ENCODE peak calls at places on chromosomes 13 and 19, in eight cellular contexts. Q, M, N, Y, E, O, J and C are unnamed samples.

GRCh38 chr13:74025369-74025768 is 108.8 kb downstream of the KLF12 start:
- DNase-seq in Q (no peak), M (no peak), N (no peak), Y (no peak), E (no peak), O (no peak), J (peak), C (no peak)

GRCh38 chr19:38831142-38831605 is 420 bp downstream of the ECH1 start:
- DNase-seq in Q (peak), M (peak), N (peak), Y (peak), E (no peak), O (peak), J (no peak), C (peak)

GRCh38 chr13:29749401-29750177 is 100.8 kb downstream of the UBL3 start:
- DNase-seq in Q (no peak), M (peak), N (no peak), Y (no peak), E (no peak), O (no peak), J (no peak), C (no peak)

GRCh38 chr13:22082437-22083100 is 411.7 kb downstream of the FGF9 start:
- DNase-seq in Q (no peak), M (no peak), N (no peak), Y (no peak), E (no peak), O (no peak), J (no peak), C (no peak)

GRCh38 chr13:74683411-74683810 is 549.2 kb upstream of the KLF12 start:
- DNase-seq in Q (no peak), M (no peak), N (no peak), Y (peak), E (no peak), O (peak), J (no peak), C (no peak)

GRCh38 chr19:19661675-19662251 is 1.7 kb downstream of the ATP13A1 start:
- DNase-seq in Q (peak), M (no peak), N (no peak), Y (no peak), E (peak), O (peak), J (peak), C (peak)

GRCh38 chr13:48397744-48398143 is 15.2 kb downstream of the LPAR6 start:
- DNase-seq in Q (no peak), M (no peak), N (no peak), Y (no peak), E (no peak), O (peak), J (no peak), C (no peak)

GRCh38 chr13:51277943-51278342 is 55.7 kb downstream of the FAM124A start:
- DNase-seq in Q (no peak), M (no peak), N (no peak), Y (no peak), E (no peak), O (no peak), J (no peak), C (no peak)

GRCh38 chr13:79480954-79481684 is at the start of gene NDFIP2:
- DNase-seq in Q (peak), M (peak), N (peak), Y (peak), E (peak), O (peak), J (peak), C (peak)

GRCh38 chr13:33057019-33057785 is 41.0 kb downstream of the KL start:
- DNase-seq in Q (peak), M (peak), N (peak), Y (no peak), E (no peak), O (peak), J (no peak), C (no peak)

GRCh38 chr19:3453840-3454239 is 26.5 kb downstream of the SMIM24 start:
- DNase-seq in Q (no peak), M (no peak), N (no peak), Y (no peak), E (no peak), O (no peak), J (no peak), C (no peak)

GRCh38 chr19:2122251-2122650 is 25.5 kb downstream of the IZUMO4 start:
- DNase-seq in Q (no peak), M (no peak), N (no peak), Y (no peak), E (no peak), O (no peak), J (no peak), C (no peak)

GRCh38 chr19:2120821-2121220 is 24.1 kb downstream of the IZUMO4 start:
- DNase-seq in Q (no peak), M (no peak), N (no peak), Y (no peak), E (no peak), O (no peak), J (no peak), C (no peak)

GRCh38 chr19:2119916-2120785 is 23.4 kb downstream of the IZUMO4 start:
- DNase-seq in Q (no peak), M (no peak), N (no peak), Y (no peak), E (no peak), O (no peak), J (no peak), C (no peak)

GRCh38 chr19:2122982-2123381 is 26.3 kb downstream of the IZUMO4 start:
- DNase-seq in Q (no peak), M (no peak), N (no peak), Y (no peak), E (no peak), O (no peak), J (no peak), C (no peak)

GRCh38 chr19:2121416-2122051 is 24.8 kb downstream of the IZUMO4 start:
- DNase-seq in Q (no peak), M (no peak), N (no peak), Y (no peak), E (no peak), O (no peak), J (no peak), C (no peak)
- TF ChIP-seq USF2 in Q (no peak), M (no peak), N (no peak), Y (no peak), E (no peak), O (no peak), J (no peak), C (no peak)

DNA sequence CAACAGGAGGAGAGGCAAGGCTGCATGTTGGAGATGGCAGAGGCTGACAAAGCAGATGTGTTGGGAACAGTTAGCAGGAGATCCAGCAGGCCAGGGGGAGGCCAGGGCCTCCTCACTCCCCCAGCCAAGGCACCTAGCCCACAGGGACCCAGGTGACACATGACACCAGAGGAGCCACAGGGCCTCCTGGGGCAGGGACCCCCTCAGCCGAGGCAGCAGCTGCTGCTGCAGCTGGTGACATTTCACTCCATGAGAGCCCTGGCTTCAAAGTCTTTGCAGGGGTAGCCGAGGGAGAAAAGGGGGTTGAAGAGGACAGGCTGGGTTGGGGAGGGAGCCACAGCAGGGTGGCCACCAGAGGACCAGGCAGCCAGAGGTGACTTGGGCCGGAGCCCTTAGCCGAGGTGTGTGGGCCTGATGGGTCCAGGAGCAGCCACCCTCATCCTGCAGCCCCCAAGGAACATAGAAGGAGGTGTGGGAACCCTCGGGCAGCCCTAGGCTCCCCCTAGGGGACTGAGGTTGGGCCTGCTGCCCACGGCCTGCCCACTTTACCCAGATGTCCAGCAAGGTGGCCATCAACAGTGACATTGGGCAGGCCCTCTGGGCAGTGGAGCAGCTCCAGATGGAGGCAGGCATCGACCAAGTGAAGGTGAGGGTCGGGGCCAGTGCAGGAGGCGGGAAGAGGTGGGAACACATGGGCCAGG is at the start of gene GNG14:
- DNase-seq in Q (no peak), M (no peak), N (no peak), Y (no peak), E (no peak), O (no peak), J (no peak), C (no peak)
- TF ChIP-seq USF2 in Q (no peak), M (no peak), N (no peak), Y (no peak), E (no peak), O (no peak), J (no peak), C (no peak)

DNA sequence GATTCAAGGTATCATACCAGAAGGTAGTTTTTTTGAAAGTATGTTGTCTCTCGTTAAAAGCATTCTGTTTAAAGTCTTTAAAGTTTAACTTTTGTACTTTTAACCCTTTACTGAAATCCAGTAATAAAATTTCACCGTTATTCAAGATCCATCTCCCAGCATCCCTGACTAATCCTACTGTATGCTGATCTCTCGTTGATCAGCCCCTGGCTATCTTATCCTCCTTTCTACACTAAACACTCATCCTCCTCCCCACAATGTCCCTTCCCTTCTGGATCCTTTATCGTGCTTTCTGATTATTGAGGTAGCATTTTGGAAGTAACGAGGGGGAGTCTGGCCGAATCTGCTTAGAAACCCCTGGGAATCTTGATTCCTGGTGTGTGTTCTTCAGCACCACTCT is 1.3 kb downstream of the TPP2 start:
- DNase-seq in Q (peak), M (peak), N (no peak), Y (no peak), E (no peak), O (no peak), J (no peak), C (peak)
- TF ChIP-seq USF2 in Q (no peak), M (no peak), N (no peak), Y (no peak), E (no peak), O (no peak), J (no peak), C (no peak)

GRCh38 chr13:112966776-112967175 is 2.2 kb upstream of the MCF2L start:
- DNase-seq in Q (no peak), M (no peak), N (no peak), Y (no peak), E (no peak), O (no peak), J (no peak), C (no peak)

GRCh38 chr13:112969692-112970338 is 801 bp downstream of the MCF2L start:
- DNase-seq in Q (peak), M (no peak), N (no peak), Y (no peak), E (no peak), O (no peak), J (no peak), C (no peak)

GRCh38 chr13:112967666-112968379 is 1.2 kb upstream of the MCF2L start:
- DNase-seq in Q (no peak), M (no peak), N (no peak), Y (no peak), E (no peak), O (no peak), J (no peak), C (no peak)

GRCh38 chr13:112968910-112969691 is at the start of gene MCF2L:
- DNase-seq in Q (peak), M (peak), N (peak), Y (no peak), E (peak), O (peak), J (no peak), C (peak)

GRCh38 chr13:112968380-112968909 is 569 bp upstream of the MCF2L start:
- DNase-seq in Q (peak), M (no peak), N (no peak), Y (no peak), E (no peak), O (no peak), J (no peak), C (no peak)
- TF ChIP-seq USF2 in Q (no peak), M (no peak), N (no peak), Y (no peak), E (no peak), O (no peak), J (no peak), C (no peak)

DNA sequence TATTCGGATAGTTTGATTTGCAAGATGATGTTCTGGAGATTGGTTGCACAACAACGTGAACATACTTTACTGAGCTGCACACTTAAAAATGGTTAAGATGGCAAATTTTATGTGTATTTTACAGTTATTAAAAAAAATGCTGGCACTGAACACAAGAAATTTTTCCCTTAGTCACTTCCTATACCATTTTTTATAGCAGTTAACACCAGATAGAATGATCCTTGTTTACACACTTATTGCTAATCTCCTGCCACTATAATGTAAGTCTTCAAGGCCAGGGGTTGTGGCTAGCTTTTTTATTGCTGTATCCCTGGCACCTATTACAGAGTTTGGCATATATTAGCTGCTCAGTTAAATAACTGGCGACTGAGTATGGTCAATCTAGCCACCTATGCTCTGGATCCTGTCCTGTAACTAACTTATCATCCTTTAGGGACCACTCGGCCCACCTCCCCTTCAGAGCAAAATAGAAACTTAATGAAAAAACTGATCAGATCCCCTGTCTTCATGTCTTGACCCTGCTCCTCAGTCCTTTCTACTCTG is 2.0 kb upstream of the EBPL start:
- DNase-seq in Q (no peak), M (peak), N (peak), Y (no peak), E (no peak), O (no peak), J (no peak), C (no peak)
- TF ChIP-seq USF2 in Q (no peak), M (no peak), N (no peak), Y (no peak), E (no peak), O (no peak), J (no peak), C (no peak)

GRCh38 chr13:69291292-69291906 is 816.2 kb upstream of the ATXN8OS start:
- DNase-seq in Q (no peak), M (no peak), N (no peak), Y (no peak), E (no peak), O (no peak), J (no peak), C (no peak)
- TF ChIP-seq USF2 in Q (no peak), M (no peak), N (no peak), Y (peak), E (no peak), O (no peak), J (no peak), C (peak)

GRCh38 chr19:43690890-43691289 is 20.9 kb upstream of the PLAUR start:
- DNase-seq in Q (no peak), M (no peak), N (no peak), Y (no peak), E (no peak), O (no peak), J (no peak), C (no peak)
- TF ChIP-seq USF2 in Q (no peak), M (no peak), N (no peak), Y (no peak), E (no peak), O (no peak), J (no peak), C (no peak)

DNA sequence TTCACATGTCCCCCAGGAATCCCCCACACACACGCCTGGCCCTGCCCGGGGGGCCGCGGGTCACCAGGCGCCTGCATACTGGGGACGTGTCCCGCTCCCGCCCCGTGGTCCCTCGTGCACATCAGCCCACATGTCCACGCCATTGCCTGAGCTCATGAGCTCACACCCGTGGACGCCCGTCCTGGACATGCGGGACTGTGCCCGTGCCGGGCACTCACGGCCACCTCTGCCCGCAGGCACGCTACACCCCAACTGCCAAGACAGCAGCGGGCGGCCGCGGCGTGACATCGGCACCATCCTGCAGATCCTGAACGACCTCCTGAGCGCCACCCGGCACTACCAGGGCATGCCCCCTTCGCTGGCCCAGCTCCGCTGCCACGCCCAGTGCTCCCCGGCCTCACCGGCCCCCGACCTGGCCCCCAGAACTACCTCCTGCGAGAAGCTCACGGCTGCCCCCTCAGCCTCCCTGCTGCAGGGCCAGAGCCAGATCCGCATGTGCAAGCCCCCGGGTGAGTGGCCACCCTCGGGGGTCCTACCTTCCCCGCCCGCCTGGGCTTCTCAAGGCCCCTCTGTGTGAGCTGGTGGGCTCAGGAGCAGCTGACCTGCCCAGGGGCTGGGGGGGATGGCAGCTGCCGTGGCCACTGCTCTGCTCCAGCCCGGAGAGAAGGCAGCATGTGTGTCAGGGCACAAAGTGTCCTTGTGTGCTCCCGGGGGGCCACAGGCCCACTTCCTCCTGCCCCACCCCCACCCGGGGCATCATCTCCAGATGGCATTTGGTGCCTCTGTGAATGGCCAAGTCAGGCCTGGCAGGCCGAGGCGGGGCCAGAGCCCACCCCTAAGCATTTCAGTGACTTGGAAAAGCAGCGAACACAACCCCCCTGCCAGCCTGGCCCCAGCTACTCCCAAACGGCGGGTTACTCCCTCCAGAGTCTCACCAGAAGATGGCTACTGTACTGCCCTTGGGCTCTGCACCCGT is 7.1 kb downstream of the MIDN start:
- DNase-seq in Q (no peak), M (no peak), N (no peak), Y (no peak), E (no peak), O (no peak), J (no peak), C (no peak)
- TF ChIP-seq USF2 in Q (no peak), M (peak), N (no peak), Y (no peak), E (no peak), O (no peak), J (no peak), C (no peak)